ENCODE peak calls at places on chromosomes 12 and 14, in six cellular contexts. S, D, M, J, K and W are unnamed samples.

GRCh38 chr14:53432378-53432802 is 279.3 kb upstream of the DDHD1 start:
- DNase-seq in S (peak; percentile 7), D (peak; percentile 59), M (no peak), J (peak; percentile 49), K (peak; percentile 21), W (peak; percentile 40)

GRCh38 chr14:69882086-69882864 is 3.1 kb downstream of the SMOC1 start:
- DNase-seq in S (no peak), D (no peak), M (no peak), J (no peak), K (no peak), W (no peak)

GRCh38 chr14:24818054-24818822 is 184.2 kb upstream of the GZMB start:
- DNase-seq in S (no peak), D (peak; percentile 99), M (no peak), J (no peak), K (no peak), W (no peak)

GRCh38 chr12:63967358-63967757 is 122.9 kb downstream of the SRGAP1 start:
- DNase-seq in S (no peak), D (no peak), M (no peak), J (no peak), K (no peak), W (peak; percentile 32)

GRCh38 chr14:60736494-60736893 is 1.9 kb downstream of the MNAT1 start:
- DNase-seq in S (no peak), D (peak; percentile 71), M (no peak), J (no peak), K (no peak), W (no peak)

GRCh38 chr12:94730846-94731245 is 80.5 kb upstream of the TMCC3 start:
- DNase-seq in S (no peak), D (no peak), M (no peak), J (no peak), K (no peak), W (no peak)

GRCh38 chr14:104140213-104140462 is 1.8 kb downstream of the KIF26A start:
- DNase-seq in S (no peak), D (no peak), M (no peak), J (no peak), K (no peak), W (no peak)

GRCh38 chr12:95721320-95721719 is 69.2 kb downstream of the NTN4 start:
- DNase-seq in S (no peak), D (no peak), M (no peak), J (peak; percentile 9), K (no peak), W (no peak)

GRCh38 chr12:47741340-47741703 is 16.0 kb upstream of the ENDOU start:
- DNase-seq in S (no peak), D (no peak), M (no peak), J (no peak), K (no peak), W (peak; percentile 27)

GRCh38 chr12:39144613-39145061 is 239.2 kb upstream of the CPNE8 start:
- DNase-seq in S (no peak), D (no peak), M (no peak), J (no peak), K (no peak), W (no peak)

GRCh38 chr12:131754184-131754583 is 43.3 kb downstream of the SFSWAP start:
- DNase-seq in S (no peak), D (no peak), M (no peak), J (no peak), K (no peak), W (no peak)

GRCh38 chr12:1932264-1932777 is 13.9 kb upstream of the CACNA2D4 start:
- DNase-seq in S (no peak), D (no peak), M (no peak), J (no peak), K (no peak), W (no peak)

GRCh38 chr12:3316776-3317480 is 174.1 kb upstream of the PRMT8 start:
- DNase-seq in S (no peak), D (no peak), M (no peak), J (no peak), K (no peak), W (no peak)

DNA sequence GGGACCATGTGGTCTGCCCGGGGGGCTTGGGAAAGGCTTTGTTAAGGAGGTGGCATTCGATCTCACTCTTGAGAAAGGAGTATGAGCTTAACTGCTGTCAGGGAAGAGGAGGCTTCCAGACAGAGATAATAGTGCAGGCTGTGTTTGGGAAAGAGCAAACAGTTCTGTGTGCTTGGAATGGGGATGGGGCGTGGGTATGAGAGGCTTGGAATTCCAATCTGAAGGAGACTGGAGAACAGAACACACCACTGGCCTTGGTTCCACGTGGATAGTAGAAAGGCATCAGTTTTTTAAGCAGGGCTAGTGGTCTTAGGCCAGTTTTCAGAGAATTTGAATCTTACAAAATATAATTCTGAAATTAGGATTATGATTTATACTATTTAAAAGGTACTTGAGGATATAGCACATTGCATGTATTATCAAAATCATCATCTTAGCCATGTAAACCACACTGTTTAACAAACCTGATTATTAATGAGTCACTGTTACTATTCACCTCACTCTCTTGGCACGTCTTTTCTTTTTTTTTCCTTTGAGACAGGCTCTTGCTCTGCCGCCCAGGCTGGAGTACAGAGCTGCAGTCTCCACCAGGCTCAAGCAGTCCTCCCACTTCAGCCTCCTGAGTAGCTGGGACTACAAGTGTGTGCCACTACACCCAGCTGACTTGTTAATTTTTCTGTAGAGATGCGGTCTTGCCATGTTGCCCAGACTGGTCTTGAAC is 38.5 kb upstream of the KCNK13 start:
- DNase-seq in S (no peak), D (no peak), M (no peak), J (no peak), K (no peak), W (no peak)
- H3K36me3 ChIP-seq in S (peaks cover 50% of the 10 kb centered on the region), D (peaks cover 45% of the 10 kb centered on the region), M (peaks cover 22% of the 10 kb centered on the region), J (peaks cover 66% of the 10 kb centered on the region), K (no peaks in the 10 kb centered on the region), W (peaks cover 5% of the 10 kb centered on the region)

GRCh38 chr12:90801776-90802175 is 153.2 kb downstream of the CCER1 start:
- DNase-seq in S (no peak), D (no peak), M (no peak), J (no peak), K (no peak), W (no peak)
- TF ChIP-seq ZNF274 in S (no peak), D (no peak), M (no peak), J (no peak), K (no peak), W (no peak)

DNA sequence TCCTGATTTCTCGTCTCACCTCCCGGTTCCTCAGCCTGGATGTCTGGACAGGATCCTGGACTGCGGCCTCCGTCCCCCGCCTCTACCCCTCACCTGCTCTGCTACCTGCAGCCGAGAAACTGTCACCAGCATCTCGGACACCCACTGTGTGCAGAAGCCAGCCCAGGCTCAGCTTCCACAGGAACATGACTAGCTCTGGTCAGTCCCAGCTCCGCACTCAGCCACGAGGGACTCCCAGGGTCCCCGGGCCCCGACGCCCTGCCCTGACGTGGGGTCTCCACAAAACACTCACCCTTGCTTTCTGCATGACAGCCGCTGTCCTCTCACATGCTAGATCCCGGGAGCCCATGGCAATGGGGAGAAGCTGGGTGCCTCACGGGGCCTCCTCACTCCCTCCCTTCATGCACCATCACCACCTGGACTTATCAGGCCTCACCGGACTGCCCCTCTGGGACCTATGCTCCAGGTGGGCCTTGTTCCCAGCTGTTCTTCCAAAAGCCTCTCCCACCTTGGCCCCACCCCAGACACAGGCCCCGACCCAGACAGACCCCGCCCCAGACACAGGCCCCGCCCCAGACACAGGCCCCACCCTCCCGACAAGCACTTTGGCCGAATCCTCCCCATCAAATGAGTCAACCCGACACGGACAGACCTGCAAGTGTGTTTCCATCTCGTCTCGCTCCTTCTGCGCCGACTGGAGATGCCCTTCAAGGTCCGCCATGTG is 26.9 kb upstream of the ANKLE2 start:
- DNase-seq in S (peak; percentile 78), D (no peak), M (no peak), J (no peak), K (no peak), W (no peak)
- H3K36me3 ChIP-seq in S (peaks cover 63% of the 10 kb centered on the region), D (peaks cover 59% of the 10 kb centered on the region), M (peaks cover 25% of the 10 kb centered on the region), J (peaks cover 79% of the 10 kb centered on the region), K (peaks cover 6% of the 10 kb centered on the region), W (peaks cover 7% of the 10 kb centered on the region)

GRCh38 chr14:80390911-80391310 is 179.6 kb upstream of the DIO2 start:
- DNase-seq in S (no peak), D (no peak), M (no peak), J (peak; percentile 35), K (peak; percentile 13), W (no peak)
- TF ChIP-seq ZNF274 in S (no peak), D (no peak), M (no peak), J (no peak), K (no peak), W (no peak)